ENCODE peak calls at places on chromosomes 7 and 10, in five cellular contexts. C, Q, V, T and X are unnamed samples. For H3K4me1, the result is how much of the 10 kb centered on the place peaks cover.

GRCh38 chr7:76515999-76516443 is 5.7 kb downstream of the UPK3B start:
- DNase-seq in C (peak), Q (peak), V (peak), T (no peak), X (peak)

GRCh38 chr10:89219512-89220218 is 12.5 kb upstream of the CH25H start:
- DNase-seq in C (no peak), Q (no peak), V (no peak), T (no peak), X (no peak)

GRCh38 chr7:65731129-65731528 is 141.7 kb upstream of the VKORC1L1 start:
- DNase-seq in C (no peak), Q (no peak), V (no peak), T (no peak), X (no peak)

GRCh38 chr10:127375423-127375822 is 173.7 kb upstream of the NPS start:
- DNase-seq in C (no peak), Q (no peak), V (no peak), T (no peak), X (no peak)

GRCh38 chr7:52270301-52270700 is 765.1 kb upstream of the POM121L12 start:
- DNase-seq in C (no peak), Q (no peak), V (peak), T (no peak), X (no peak)

GRCh38 chr7:22356010-22356854 is 722 bp downstream of the RAPGEF5 start:
- DNase-seq in C (peak), Q (no peak), V (no peak), T (no peak), X (peak)

GRCh38 chr10:104435822-104436221 is 82.2 kb downstream of the CFAP58 start:
- DNase-seq in C (no peak), Q (no peak), V (no peak), T (no peak), X (no peak)

GRCh38 chr10:100520811-100521210 is 1.1 kb upstream of the SEC31B start:
- DNase-seq in C (no peak), Q (no peak), V (peak), T (no peak), X (no peak)

GRCh38 chr7:22563621-22564241 is 63.7 kb upstream of the STEAP1B start:
- DNase-seq in C (no peak), Q (no peak), V (no peak), T (no peak), X (no peak)

GRCh38 chr10:87761153-87761552 is 56.9 kb downstream of the ATAD1 start:
- DNase-seq in C (no peak), Q (no peak), V (peak), T (no peak), X (no peak)

GRCh38 chr7:135855836-135856235 is 107.2 kb upstream of the FAM180A start:
- DNase-seq in C (no peak), Q (no peak), V (peak), T (no peak), X (no peak)

GRCh38 chr10:81600185-81600584 is 274.8 kb upstream of the NRG3 start:
- DNase-seq in C (no peak), Q (no peak), V (peak), T (no peak), X (no peak)

GRCh38 chr10:97378933-97379921 is 21.9 kb downstream of the RRP12 start:
- DNase-seq in C (no peak), Q (no peak), V (no peak), T (no peak), X (no peak)

GRCh38 chr7:13745530-13745929 is 243.9 kb downstream of the ETV1 start:
- DNase-seq in C (no peak), Q (no peak), V (no peak), T (no peak), X (no peak)

GRCh38 chr10:17009228-17009700 is 120.3 kb downstream of the CUBN start:
- DNase-seq in C (no peak), Q (no peak), V (peak), T (no peak), X (no peak)

GRCh38 chr10:110528224-110528997 is 30.7 kb downstream of the DUSP5 start:
- DNase-seq in C (no peak), Q (no peak), V (peak), T (no peak), X (no peak)

GRCh38 chr7:24366901-24367300 is 82.9 kb downstream of the NPY start:
- DNase-seq in C (no peak), Q (no peak), V (no peak), T (no peak), X (no peak)

GRCh38 chr10:112732277-112732891 is 217.7 kb upstream of the TCF7L2 start:
- DNase-seq in C (no peak), Q (no peak), V (peak), T (no peak), X (no peak)

DNA sequence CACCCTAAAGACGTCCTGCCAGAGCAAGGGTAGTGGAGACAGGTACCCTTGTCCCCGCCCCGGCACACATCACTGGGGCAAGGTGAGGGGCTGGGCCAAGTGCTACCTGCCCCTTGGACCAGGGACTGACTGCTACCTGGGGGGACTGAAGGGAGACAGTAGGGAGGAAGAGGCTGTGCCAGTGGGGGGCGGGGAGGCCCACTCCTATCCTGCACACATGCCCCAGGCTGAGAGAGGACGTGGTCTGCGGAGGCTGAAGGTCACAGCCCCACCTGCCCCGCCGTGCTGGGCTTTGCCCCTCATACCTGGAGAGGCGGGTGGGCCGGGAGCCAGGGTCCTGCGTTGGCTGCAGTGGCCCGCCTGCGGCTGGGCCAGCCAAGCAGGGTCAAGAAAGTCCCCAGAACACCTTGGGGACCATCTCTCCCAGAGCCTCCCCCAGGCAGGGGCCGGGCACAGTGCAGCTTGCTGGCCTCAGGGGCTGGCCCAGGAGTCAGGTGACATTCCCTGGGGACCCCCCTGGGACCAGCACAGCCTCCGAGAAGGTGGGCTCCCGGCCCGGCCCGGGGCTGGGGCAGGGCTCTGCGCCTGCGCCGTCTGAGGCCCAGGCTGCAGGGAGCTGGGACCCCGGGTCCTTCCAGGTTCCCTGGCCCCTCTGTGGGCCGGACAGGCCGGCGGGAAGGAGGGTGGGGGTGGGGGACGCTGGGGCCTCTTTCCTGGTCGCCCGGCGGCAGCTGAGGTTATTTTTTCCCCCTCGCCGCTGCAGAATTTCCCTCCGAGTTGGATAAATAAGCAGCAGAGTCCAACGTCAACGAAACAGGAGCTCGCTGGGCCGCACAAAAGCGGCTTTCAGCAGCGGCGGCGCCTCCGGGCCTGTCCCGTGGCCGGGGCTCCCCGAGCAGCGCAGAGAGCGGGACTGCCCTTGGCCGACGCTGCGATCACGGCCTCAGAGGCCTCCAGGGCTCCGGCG is 9.8 kb upstream of the FZD9 start:
- DNase-seq in C (peak), Q (peak), V (peak), T (peak), X (no peak)
- H3K4me3 ChIP-seq in C (peak), Q (peak), V (no peak), T (no peak), X (peak)

GRCh38 chr10:125140151-125140550 is 20.2 kb downstream of the CTBP2 start:
- DNase-seq in C (no peak), Q (no peak), V (no peak), T (no peak), X (no peak)
- H3K4me1 ChIP-seq in C (under half), Q (half or more), V (under half), T (under half), X (under half)

GRCh38 chr10:11881477-11882417 is 58.6 kb downstream of the PROSER2 start:
- DNase-seq in C (peak), Q (no peak), V (no peak), T (no peak), X (no peak)
- H3K27ac ChIP-seq in C (no peak), Q (no peak), V (peak), T (no peak), X (no peak)

DNA sequence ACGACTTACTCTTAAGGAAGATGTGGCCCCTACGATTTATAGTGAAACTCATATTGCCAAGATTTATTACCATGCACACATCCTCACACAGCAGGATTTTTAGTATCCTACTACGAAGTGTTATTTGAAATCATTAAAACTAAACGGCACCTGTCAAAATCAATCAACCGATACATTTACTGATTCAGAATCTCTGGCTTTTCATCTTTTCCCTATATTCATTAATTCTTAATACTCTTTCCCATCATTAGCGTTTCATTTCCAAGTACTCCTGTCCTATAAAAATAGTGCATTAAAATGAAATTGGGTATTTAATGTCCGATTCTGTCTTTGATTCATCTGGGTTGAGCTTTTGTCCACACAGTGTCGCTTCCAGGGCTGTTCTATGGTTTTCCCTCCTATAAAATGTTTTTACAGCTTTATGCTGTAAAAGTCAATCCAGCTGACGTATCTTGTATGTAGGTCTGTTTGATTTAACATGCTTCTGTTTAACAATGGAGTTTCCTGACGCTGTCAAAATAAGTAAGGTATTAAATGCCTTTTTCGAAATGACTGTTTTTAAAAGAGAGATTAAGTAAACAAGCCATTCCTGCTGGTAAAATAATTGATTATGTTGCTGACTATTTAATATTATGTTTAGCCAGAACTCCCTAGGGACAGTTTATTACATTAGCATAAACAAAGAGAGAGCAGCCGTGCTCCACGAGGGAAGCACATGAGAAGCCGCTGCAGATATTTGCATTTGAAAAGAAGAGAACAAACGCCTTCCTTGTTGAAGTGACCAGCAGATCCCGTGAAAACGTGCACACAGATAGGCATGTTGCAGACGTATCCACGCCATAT is 22.3 kb upstream of the SFMBT2 start:
- DNase-seq in C (no peak), Q (no peak), V (no peak), T (no peak), X (no peak)
- H3K4me3 ChIP-seq in C (no peak), Q (no peak), V (no peak), T (no peak), X (no peak)